ENCODE peak calls at places on chromosomes 11 and 22, in ten cellular contexts. U is kidney; Z is SJSA1; C is dorsolateral prefrontal cortex; P is psoas muscle; O is naive B cell; S is stimulated activated CD4-positive, alpha-beta T cell treated with anti-CD3 and anti-CD28 coated beads, Interleukin-15, amount 100 ng/mL, for 24 hours; E is RPMI8226; M is EL; A is KBM-7. W is an unnamed sample.

GRCh38 chr11:70862093-70862492 is 390.3 kb downstream of the SHANK2 start:
- DNase-seq in U (no peak), Z (no peak), C (no peak), P (peak), O (no peak), S (no peak), E (peak), M (no peak), A (no peak), W (no peak)

GRCh38 chr22:32661296-32661695 is 140.2 kb upstream of the TIMP3 start:
- DNase-seq in U (peak), Z (peak), C (no peak), P (peak), O (no peak), S (no peak), E (no peak), M (peak), A (no peak), W (no peak)

GRCh38 chr11:73158356-73159051 is 16.4 kb upstream of the FCHSD2 start:
- DNase-seq in U (no peak), Z (no peak), C (peak), P (no peak), O (no peak), S (no peak), E (no peak), M (peak), A (no peak), W (no peak)

GRCh38 chr11:129214710-129215295 is 22.7 kb upstream of the ARHGAP32 start:
- DNase-seq in U (no peak), Z (no peak), C (no peak), P (no peak), O (no peak), S (no peak), E (no peak), M (no peak), A (no peak), W (no peak)

GRCh38 chr11:119578466-119579220 is 150.4 kb downstream of the NECTIN1 start:
- DNase-seq in U (no peak), Z (no peak), C (no peak), P (no peak), O (no peak), S (no peak), E (no peak), M (no peak), A (no peak), W (no peak)

GRCh38 chr11:75664366-75664765 is 4.5 kb downstream of the MAP6 start:
- DNase-seq in U (no peak), Z (no peak), C (no peak), P (no peak), O (no peak), S (no peak), E (no peak), M (no peak), A (no peak), W (no peak)

GRCh38 chr11:46554205-46555162 is 39.3 kb downstream of the AMBRA1 start:
- DNase-seq in U (no peak), Z (no peak), C (no peak), P (no peak), O (no peak), S (no peak), E (no peak), M (peak), A (no peak), W (no peak)

GRCh38 chr11:126268361-126268707 is 361 bp downstream of the SRPRA start:
- DNase-seq in U (no peak), Z (no peak), C (no peak), P (no peak), O (peak), S (peak), E (no peak), M (no peak), A (no peak), W (no peak)

GRCh38 chr11:69787457-69787856 is 12.3 kb upstream of the FGF4 start:
- DNase-seq in U (no peak), Z (no peak), C (no peak), P (no peak), O (no peak), S (no peak), E (no peak), M (no peak), A (no peak), W (no peak)

GRCh38 chr11:6705905-6706535 is 22.9 kb upstream of the MRPL17 start:
- DNase-seq in U (no peak), Z (no peak), C (no peak), P (no peak), O (peak), S (peak), E (peak), M (peak), A (peak), W (no peak)

GRCh38 chr11:889261-889660 is 21.3 kb downstream of the CHID1 start:
- DNase-seq in U (no peak), Z (no peak), C (no peak), P (no peak), O (no peak), S (no peak), E (no peak), M (no peak), A (no peak), W (no peak)

GRCh38 chr22:49642741-49643140 is 184.9 kb downstream of the BRD1 start:
- DNase-seq in U (no peak), Z (no peak), C (no peak), P (no peak), O (no peak), S (no peak), E (no peak), M (no peak), A (no peak), W (no peak)

GRCh38 chr11:114162719-114163123 is 103.2 kb downstream of the ZBTB16 start:
- DNase-seq in U (peak), Z (peak), C (peak), P (peak), O (no peak), S (no peak), E (no peak), M (peak), A (no peak), W (no peak)

GRCh38 chr11:75200531-75200930 is 40.0 kb upstream of the TPBGL start:
- DNase-seq in U (no peak), Z (no peak), C (no peak), P (no peak), O (no peak), S (no peak), E (no peak), M (no peak), A (no peak), W (no peak)

GRCh38 chr11:70503201-70503877 is 105.0 kb downstream of the CTTN start:
- DNase-seq in U (peak), Z (no peak), C (no peak), P (peak), O (no peak), S (no peak), E (no peak), M (no peak), A (no peak), W (no peak)

GRCh38 chr22:46652930-46653331 is 32.7 kb downstream of the GRAMD4 start:
- DNase-seq in U (no peak), Z (no peak), C (no peak), P (no peak), O (no peak), S (no peak), E (no peak), M (no peak), A (no peak), W (no peak)

GRCh38 chr11:130087294-130087926 is 17.7 kb downstream of the APLP2 start:
- DNase-seq in U (no peak), Z (no peak), C (no peak), P (no peak), O (no peak), S (no peak), E (no peak), M (no peak), A (no peak), W (no peak)

GRCh38 chr11:88300888-88301477 is 36.6 kb downstream of the CTSC start:
- DNase-seq in U (no peak), Z (no peak), C (no peak), P (no peak), O (no peak), S (no peak), E (no peak), M (no peak), A (no peak), W (no peak)

GRCh38 chr22:22060200-22061084 is 77.9 kb upstream of the TOP3B start:
- DNase-seq in U (no peak), Z (peak), C (peak), P (peak), O (peak), S (peak), E (peak), M (peak), A (peak), W (no peak)

GRCh38 chr11:95138448-95138847 is 48.8 kb downstream of the ENDOD1 start:
- DNase-seq in U (no peak), Z (no peak), C (no peak), P (no peak), O (no peak), S (no peak), E (no peak), M (no peak), A (peak), W (no peak)

GRCh38 chr11:665707-666281 is 28.7 kb downstream of the DRD4 start:
- DNase-seq in U (no peak), Z (no peak), C (no peak), P (no peak), O (no peak), S (no peak), E (peak), M (peak), A (no peak), W (no peak)

GRCh38 chr11:102572537-102573220 is 42.1 kb upstream of the MMP7 start:
- DNase-seq in U (no peak), Z (no peak), C (no peak), P (no peak), O (no peak), S (no peak), E (no peak), M (no peak), A (no peak), W (no peak)

GRCh38 chr11:121575250-121575962 is 122.6 kb upstream of the SORL1-AS1 start:
- DNase-seq in U (peak), Z (no peak), C (no peak), P (peak), O (no peak), S (no peak), E (no peak), M (peak), A (no peak), W (no peak)

GRCh38 chr22:33034753-33035152 is 23.4 kb downstream of the SYN3 start:
- DNase-seq in U (no peak), Z (no peak), C (no peak), P (no peak), O (no peak), S (no peak), E (no peak), M (no peak), A (no peak), W (no peak)

GRCh38 chr22:37971475-37972434 is 12.6 kb downstream of the SOX10 start:
- DNase-seq in U (no peak), Z (no peak), C (no peak), P (no peak), O (no peak), S (no peak), E (no peak), M (no peak), A (no peak), W (no peak)